ENCODE peak calls at places on chromosomes 5 and 9, in four cellular contexts. One of them, this sample, is unnamed.
A peak's percentile ranks its signal among the peaks of the same experiment; 100 is the strongest.

GRCh38 chr9:126986506-126986951 is 71.9 kb downstream of the RALGPS1 start:
- DNase-seq in K562: no peak
- DNase-seq in GM12878: no peak
- DNase-seq in HepG2: peak; percentile 46
- DNase-seq in this sample: no peak

GRCh38 chr5:3601929-3602712 is 6.5 kb downstream of the IRX1 start:
- DNase-seq in K562: no peak
- DNase-seq in GM12878: no peak
- DNase-seq in HepG2: no peak
- DNase-seq in this sample: no peak

GRCh38 chr5:119411291-119411934 is 40.9 kb upstream of the HSD17B4 start:
- DNase-seq in K562: no peak
- DNase-seq in GM12878: no peak
- DNase-seq in HepG2: no peak
- DNase-seq in this sample: no peak

GRCh38 chr9:96169488-96169887 is 132.5 kb downstream of the HSD17B3 start:
- DNase-seq in K562: no peak
- DNase-seq in GM12878: no peak
- DNase-seq in HepG2: peak; percentile 24
- DNase-seq in this sample: peak; percentile 51

GRCh38 chr9:68802525-68803015 is 97.5 kb downstream of the PIP5K1B start:
- DNase-seq in K562: no peak
- DNase-seq in GM12878: peak; percentile 91
- DNase-seq in HepG2: no peak
- DNase-seq in this sample: no peak

GRCh38 chr5:107619781-107620180 is 51.0 kb downstream of the EFNA5 start:
- DNase-seq in K562: no peak
- DNase-seq in GM12878: no peak
- DNase-seq in HepG2: no peak
- DNase-seq in this sample: no peak

GRCh38 chr9:104238668-104239067 is 144.6 kb downstream of the SMC2 start:
- DNase-seq in K562: no peak
- DNase-seq in GM12878: no peak
- DNase-seq in HepG2: peak; percentile 1
- DNase-seq in this sample: no peak

GRCh38 chr9:100098241-100098886 is 436 bp downstream of the ERP44 start:
- DNase-seq in K562: peak; percentile 59
- DNase-seq in GM12878: no peak
- DNase-seq in HepG2: peak; percentile 83
- DNase-seq in this sample: no peak

GRCh38 chr5:55227738-55228430 is 769 bp upstream of the MCIDAS start:
- DNase-seq in K562: no peak
- DNase-seq in GM12878: no peak
- DNase-seq in HepG2: no peak
- DNase-seq in this sample: no peak

GRCh38 chr9:133844876-133845658 is 106.9 kb upstream of the SARDH start:
- DNase-seq in K562: peak; percentile 21
- DNase-seq in GM12878: no peak
- DNase-seq in HepG2: no peak
- DNase-seq in this sample: no peak

GRCh38 chr5:37893414-37894134 is 53.7 kb upstream of the GDNF start:
- DNase-seq in K562: no peak
- DNase-seq in GM12878: no peak
- DNase-seq in HepG2: no peak
- DNase-seq in this sample: no peak

GRCh38 chr5:65925601-65926275 is 637 bp upstream of the ERBIN start:
- DNase-seq in K562: peak; percentile 89
- DNase-seq in GM12878: no peak
- DNase-seq in HepG2: peak; percentile 74
- DNase-seq in this sample: no peak

GRCh38 chr9:127788337-127789011 is 2.6 kb downstream of the CDK9 start:
- DNase-seq in K562: no peak
- DNase-seq in GM12878: no peak
- DNase-seq in HepG2: no peak
- DNase-seq in this sample: no peak

GRCh38 chr9:19493174-19493811 is 84.5 kb downstream of the ACER2 start:
- DNase-seq in K562: peak; percentile 38
- DNase-seq in GM12878: peak; percentile 11
- DNase-seq in HepG2: peak; percentile 15
- DNase-seq in this sample: peak; percentile 78

GRCh38 chr5:170404398-170404797 is 15.2 kb upstream of the KCNMB1 start:
- DNase-seq in K562: no peak
- DNase-seq in GM12878: no peak
- DNase-seq in HepG2: no peak
- DNase-seq in this sample: no peak

GRCh38 chr5:130272837-130273236 is 368.6 kb downstream of the CHSY3 start:
- DNase-seq in K562: no peak
- DNase-seq in GM12878: no peak
- DNase-seq in HepG2: no peak
- DNase-seq in this sample: peak; percentile 13

GRCh38 chr9:89635007-89635742 is 30.4 kb downstream of the GADD45G start:
- DNase-seq in K562: no peak
- DNase-seq in GM12878: no peak
- DNase-seq in HepG2: no peak
- DNase-seq in this sample: no peak

GRCh38 chr5:127875235-127876021 is 172.2 kb downstream of the CCDC192 start:
- DNase-seq in K562: peak; percentile 23
- DNase-seq in GM12878: peak; percentile 71
- DNase-seq in HepG2: peak; percentile 75
- DNase-seq in this sample: peak; percentile 1

GRCh38 chr9:135804588-135805421 is 102.5 kb downstream of the CAMSAP1 start:
- DNase-seq in K562: no peak
- DNase-seq in GM12878: no peak
- DNase-seq in HepG2: peak; percentile 10
- DNase-seq in this sample: no peak

GRCh38 chr9:68507796-68508145 is 32.9 kb downstream of the TMEM252 start:
- DNase-seq in K562: no peak
- DNase-seq in GM12878: no peak
- DNase-seq in HepG2: no peak
- DNase-seq in this sample: no peak

GRCh38 chr5:140136624-140137023 is 10.9 kb downstream of the IGIP start:
- DNase-seq in K562: no peak
- DNase-seq in GM12878: no peak
- DNase-seq in HepG2: no peak
- DNase-seq in this sample: no peak

GRCh38 chr5:32571128-32571527 is 14.2 kb upstream of the SUB1 start:
- DNase-seq in K562: no peak
- DNase-seq in GM12878: no peak
- DNase-seq in HepG2: no peak
- DNase-seq in this sample: no peak
- TF ChIP-seq CBX5 in K562: no peak
- TF ChIP-seq CBX5 in GM12878: no peak
- TF ChIP-seq CBX5 in HepG2: no peak
- TF ChIP-seq CBX5 in this sample: no peak

GRCh38 chr5:77778398-77778797 is 2.3 kb upstream of the TBCA start:
- DNase-seq in K562: no peak
- DNase-seq in GM12878: no peak
- DNase-seq in HepG2: no peak
- DNase-seq in this sample: no peak

GRCh38 chr5:77777281-77777892 is 1.2 kb upstream of the TBCA start:
- DNase-seq in K562: no peak
- DNase-seq in GM12878: no peak
- DNase-seq in HepG2: peak; percentile 55
- DNase-seq in this sample: no peak

GRCh38 chr5:77781076-77781475 is 4.9 kb upstream of the TBCA start:
- DNase-seq in K562: no peak
- DNase-seq in GM12878: no peak
- DNase-seq in HepG2: no peak
- DNase-seq in this sample: no peak

GRCh38 chr5:77777911-77778310 is 1.8 kb upstream of the TBCA start:
- DNase-seq in K562: no peak
- DNase-seq in GM12878: no peak
- DNase-seq in HepG2: no peak
- DNase-seq in this sample: no peak

DNA sequence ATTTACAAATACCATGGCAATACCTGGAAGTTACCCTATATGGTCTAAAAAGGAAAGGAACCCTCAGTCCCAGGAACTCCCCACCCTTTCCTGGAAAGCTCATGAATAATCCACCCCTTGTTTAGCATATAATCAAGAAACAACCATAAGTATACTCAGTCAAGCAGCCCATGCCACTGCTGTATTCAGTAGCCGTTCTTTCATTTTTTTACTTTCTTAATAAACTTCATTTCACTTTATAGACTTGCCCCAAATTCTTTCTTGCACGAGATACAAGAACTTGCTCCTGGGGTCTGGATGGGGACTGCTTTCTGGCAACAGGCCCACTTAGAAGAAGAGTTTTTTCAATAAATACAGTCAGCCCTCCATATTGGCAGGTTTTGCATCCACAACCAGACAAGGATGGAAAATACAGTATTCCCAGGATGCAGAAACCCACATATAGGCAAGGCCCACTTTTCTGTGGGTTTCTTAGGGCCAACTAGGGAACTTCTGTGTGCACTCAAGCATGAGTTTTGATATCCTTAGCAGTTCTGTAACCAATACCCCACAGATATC is 2.8 kb upstream of the TBCA start:
- DNase-seq in K562: no peak
- DNase-seq in GM12878: no peak
- DNase-seq in HepG2: no peak
- DNase-seq in this sample: no peak
- TF ChIP-seq CBX5 in K562: no peak
- TF ChIP-seq CBX5 in GM12878: no peak
- TF ChIP-seq CBX5 in HepG2: no peak
- TF ChIP-seq CBX5 in this sample: no peak

GRCh38 chr5:165579911-165580310 is 2074.5 kb downstream of the MAT2B start:
- DNase-seq in K562: no peak
- DNase-seq in GM12878: no peak
- DNase-seq in HepG2: no peak
- DNase-seq in this sample: no peak
- TF ChIP-seq CBX5 in K562: no peak
- TF ChIP-seq CBX5 in GM12878: no peak
- TF ChIP-seq CBX5 in HepG2: no peak
- TF ChIP-seq CBX5 in this sample: no peak

DNA sequence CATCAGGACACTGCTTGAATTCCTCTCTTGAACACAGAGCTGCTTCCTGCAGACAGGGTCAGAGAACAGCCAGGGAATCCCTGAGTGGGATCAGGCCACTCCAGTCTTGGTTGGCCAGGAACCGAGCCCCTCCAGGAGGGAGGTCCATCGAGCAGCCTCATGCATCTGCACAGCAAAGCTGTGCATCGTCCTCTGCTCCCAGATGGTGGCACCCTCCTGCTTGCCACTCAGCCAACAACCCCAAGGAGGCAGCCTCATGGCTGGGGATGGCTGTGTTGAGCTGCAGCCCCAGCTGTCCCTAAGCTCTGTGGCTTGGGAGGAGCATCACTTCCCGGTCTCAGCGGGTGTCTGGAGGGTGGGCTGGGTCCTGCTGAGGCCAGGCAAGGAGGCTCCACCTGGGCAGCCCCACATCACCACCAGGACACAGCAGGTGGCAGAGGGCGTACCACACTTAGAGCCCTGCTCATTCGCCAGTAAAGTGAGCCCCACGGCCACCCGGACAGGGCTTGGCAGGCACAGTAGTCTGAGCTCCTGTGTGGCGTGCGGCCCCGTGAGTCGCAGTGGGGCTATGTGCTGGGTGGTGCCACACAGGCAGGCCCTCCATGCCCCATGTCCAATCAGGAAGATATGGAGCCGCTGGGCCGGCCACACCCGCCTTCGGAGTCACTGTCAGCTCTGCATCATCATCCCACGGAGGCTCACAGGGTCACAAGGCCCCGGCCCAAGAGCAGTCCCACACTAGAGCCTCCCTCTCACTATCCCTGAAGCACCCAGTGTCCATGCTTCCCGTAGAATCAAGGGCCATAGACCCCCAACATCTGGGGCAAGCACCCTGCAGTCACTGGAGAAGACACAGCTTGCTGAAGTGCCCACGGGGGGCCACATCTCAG is 11.9 kb downstream of the LPCAT1 start:
- DNase-seq in K562: no peak
- DNase-seq in GM12878: no peak
- DNase-seq in HepG2: no peak
- DNase-seq in this sample: peak; percentile 45
- TF ChIP-seq CBX5 in K562: no peak
- TF ChIP-seq CBX5 in GM12878: no peak
- TF ChIP-seq CBX5 in HepG2: no peak
- TF ChIP-seq CBX5 in this sample: no peak

GRCh38 chr9:125699870-125700269 is 7.1 kb downstream of the MAPKAP1 start:
- DNase-seq in K562: no peak
- DNase-seq in GM12878: no peak
- DNase-seq in HepG2: no peak
- DNase-seq in this sample: no peak
- TF ChIP-seq CBX5 in K562: no peak
- TF ChIP-seq CBX5 in GM12878: no peak
- TF ChIP-seq CBX5 in HepG2: no peak
- TF ChIP-seq CBX5 in this sample: no peak

DNA sequence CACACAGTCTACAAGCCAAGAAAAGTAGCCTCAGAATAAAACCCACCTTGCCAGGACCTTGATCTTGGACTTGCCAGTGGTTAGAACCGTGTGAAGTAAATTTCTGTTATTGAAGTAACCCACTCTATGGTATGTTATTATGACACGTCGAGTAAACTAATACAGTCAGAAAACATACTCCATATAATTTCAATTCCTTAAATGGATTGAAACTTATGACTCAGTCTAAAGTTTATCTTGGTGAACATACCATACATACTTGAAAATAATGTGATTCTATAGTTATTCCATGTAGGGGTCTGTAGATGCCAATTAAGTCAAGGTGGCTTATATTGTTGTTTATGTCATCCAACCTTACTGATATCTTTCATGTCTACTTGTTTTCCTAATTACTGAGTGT is 950.7 kb downstream of the TLE4 start:
- DNase-seq in K562: no peak
- DNase-seq in GM12878: no peak
- DNase-seq in HepG2: no peak
- DNase-seq in this sample: no peak
- TF ChIP-seq CBX5 in K562: no peak
- TF ChIP-seq CBX5 in GM12878: no peak
- TF ChIP-seq CBX5 in HepG2: no peak
- TF ChIP-seq CBX5 in this sample: no peak

DNA sequence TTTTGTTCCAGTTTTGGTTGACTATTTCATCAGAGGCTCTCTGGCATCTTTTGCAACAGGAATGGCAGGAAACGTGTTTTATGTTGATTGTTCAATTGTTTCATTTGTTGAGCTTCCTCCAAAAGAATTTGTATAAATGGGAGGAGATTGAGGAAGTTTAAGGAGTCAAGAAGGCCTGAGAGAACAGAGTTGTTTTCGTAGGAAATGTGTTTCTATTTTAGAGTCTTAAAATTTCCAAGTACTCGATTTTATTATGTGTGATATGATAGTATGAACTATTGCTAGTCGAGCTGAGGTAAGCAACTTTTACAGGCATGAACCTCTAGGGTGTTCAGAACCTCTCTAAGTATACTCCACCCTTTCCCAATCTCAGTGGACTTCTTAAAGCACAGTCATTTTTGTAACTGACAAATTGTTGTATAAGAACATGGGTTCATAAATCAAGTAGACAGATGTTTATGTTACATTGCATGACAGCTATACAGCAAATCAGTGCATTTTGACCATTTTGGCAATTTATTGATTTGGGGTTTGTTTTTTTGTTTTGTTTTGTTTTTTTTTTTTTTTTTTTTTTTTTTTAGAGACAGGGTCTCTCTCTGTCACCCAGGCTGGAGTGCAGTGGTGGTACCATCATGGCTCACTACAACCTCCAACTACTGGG is 47.4 kb downstream of the POLK start:
- DNase-seq in K562: no peak
- DNase-seq in GM12878: no peak
- DNase-seq in HepG2: no peak
- DNase-seq in this sample: no peak
- TF ChIP-seq CBX5 in K562: no peak
- TF ChIP-seq CBX5 in GM12878: no peak
- TF ChIP-seq CBX5 in HepG2: no peak
- TF ChIP-seq CBX5 in this sample: no peak

This sample was measured in H1.